ENCODE peak calls at places on chromosomes 2 and 18, in nine cellular contexts. X is effector memory CD4-positive, alpha-beta T cell; C is CD8-positive, alpha-beta memory T cell; F is A549; U is breast epithelium; V is CD8-positive, alpha-beta T cell; Y is HCT116; D is left ventricle myocardium inferior; J is right lobe of liver. A is an unnamed sample. For H3K9me3, the result is how much of the 10 kb centered on the place peaks cover.

GRCh38 chr18:907171-907879 is 2.7 kb downstream of the ADCYAP1 start:
- DNase-seq in V (no peak), F (no peak), D (no peak), U (no peak), C (no peak), Y (no peak), X (no peak), J (no peak), A (peak)

GRCh38 chr2:3603536-3604206 is 8.8 kb downstream of the COLEC11 start:
- DNase-seq in C (no peak), J (no peak), Y (no peak), D (no peak), U (no peak), X (no peak), V (no peak), F (no peak), A (no peak)

GRCh38 chr2:65024149-65024829 is 31.9 kb upstream of the CEP68 start:
- DNase-seq in U (no peak), V (no peak), J (no peak), X (no peak), Y (peak), D (no peak), C (no peak), F (peak), A (no peak)

GRCh38 chr2:99771691-99772333 is 282.0 kb upstream of the REV1 start:
- DNase-seq in C (no peak), F (no peak), V (no peak), U (no peak), J (no peak), Y (no peak), X (no peak), D (peak), A (no peak)

GRCh38 chr2:3692375-3692774 is 11.0 kb upstream of the DCDC2C start:
- DNase-seq in V (no peak), F (peak), U (no peak), X (no peak), Y (peak), D (no peak), J (no peak), C (no peak), A (peak)

GRCh38 chr2:209383212-209383611 is 40.6 kb upstream of the MAP2 start:
- DNase-seq in V (no peak), F (peak), Y (peak), C (no peak), J (no peak), X (no peak), U (no peak), D (no peak), A (no peak)

GRCh38 chr2:230664128-230664527 is 48.5 kb upstream of the CAB39 start:
- DNase-seq in Y (no peak), F (no peak), D (peak), C (no peak), U (no peak), J (no peak), V (no peak), X (no peak), A (no peak)

GRCh38 chr2:26566081-26566375 is 75.1 kb downstream of the CIB4 start:
- DNase-seq in C (no peak), U (no peak), V (no peak), F (no peak), J (no peak), D (no peak), X (no peak), Y (no peak), A (peak)

GRCh38 chr18:76451475-76452331 is 43.3 kb downstream of the ZNF516 start:
- DNase-seq in U (peak), J (no peak), D (no peak), F (no peak), C (no peak), V (no peak), Y (no peak), X (no peak), A (peak)

GRCh38 chr2:164821338-164821737 is 20.3 kb downstream of the COBLL1 start:
- DNase-seq in D (no peak), V (no peak), X (no peak), C (no peak), Y (no peak), J (no peak), F (no peak), U (no peak), A (no peak)

GRCh38 chr2:81445176-81445575 is 1140.6 kb upstream of the LRRTM1 start:
- DNase-seq in D (no peak), C (no peak), U (no peak), J (no peak), X (no peak), V (no peak), Y (no peak), F (no peak), A (no peak)

GRCh38 chr2:178269825-178270224 is 75.5 kb downstream of the OSBPL6 start:
- DNase-seq in X (no peak), Y (no peak), F (no peak), J (no peak), C (no peak), D (no peak), U (no peak), V (no peak), A (no peak)

GRCh38 chr18:35521133-35521532 is 23.4 kb upstream of the INO80C start:
- DNase-seq in F (no peak), V (no peak), C (no peak), Y (no peak), U (no peak), D (no peak), X (no peak), J (no peak), A (no peak)

GRCh38 chr2:134127496-134127895 is 126.4 kb upstream of the MGAT5 start:
- DNase-seq in Y (no peak), C (peak), D (no peak), V (peak), F (no peak), U (no peak), X (peak), J (no peak), A (no peak)

GRCh38 chr2:219447242-219448098 is 12.8 kb downstream of the SPEG start:
- DNase-seq in X (no peak), D (no peak), U (no peak), V (no peak), J (no peak), F (no peak), Y (no peak), C (peak), A (no peak)

GRCh38 chr2:16933355-16933754 is 267.7 kb upstream of the CYRIA start:
- DNase-seq in X (no peak), D (no peak), J (no peak), C (no peak), Y (no peak), U (no peak), V (no peak), F (no peak), A (no peak)

GRCh38 chr18:41756141-41756540 is 198.9 kb upstream of the PIK3C3 start:
- DNase-seq in C (no peak), V (no peak), Y (no peak), U (no peak), X (no peak), J (no peak), D (no peak), F (no peak), A (no peak)

GRCh38 chr2:48265169-48266013 is 264.6 kb upstream of the STON1 start:
- DNase-seq in J (no peak), D (no peak), U (no peak), X (no peak), Y (no peak), F (no peak), V (no peak), C (no peak), A (no peak)

GRCh38 chr2:98730053-98730850 is 680 bp downstream of the MGAT4A start:
- DNase-seq in J (peak), C (peak), F (peak), V (peak), D (peak), U (peak), X (peak), Y (no peak), A (peak)

GRCh38 chr2:17538022-17538843 is 2.3 kb upstream of the VSNL1 start:
- DNase-seq in Y (peak), X (no peak), U (no peak), J (peak), V (no peak), D (no peak), F (peak), C (no peak), A (peak)

GRCh38 chr2:208407667-208408066 is 1.1 kb downstream of the PTH2R start:
- DNase-seq in U (no peak), D (no peak), C (no peak), J (no peak), Y (no peak), F (peak), V (no peak), X (no peak), A (peak)

GRCh38 chr2:145066795-145067194 is 546.9 kb upstream of the ZEB2 start:
- DNase-seq in Y (no peak), V (no peak), X (no peak), F (no peak), D (peak), C (no peak), U (no peak), J (no peak), A (no peak)

GRCh38 chr2:46857871-46858696 is 57.5 kb downstream of the MCFD2 start:
- DNase-seq in J (no peak), D (no peak), F (peak), Y (no peak), C (no peak), U (no peak), V (no peak), X (no peak), A (no peak)

GRCh38 chr2:83196225-83196624 is 1262.9 kb downstream of the SUCLG1 start:
- DNase-seq in Y (peak), C (no peak), D (no peak), X (no peak), F (peak), U (no peak), V (no peak), J (no peak), A (no peak)

GRCh38 chr2:65064728-65065552 is 8.7 kb downstream of the CEP68 start:
- DNase-seq in C (peak), D (peak), J (no peak), U (peak), F (peak), Y (no peak), X (no peak), V (peak), A (peak)

GRCh38 chr2:199259671-199260070 is 198.1 kb downstream of the SATB2 start:
- DNase-seq in C (no peak), X (no peak), J (no peak), Y (no peak), V (no peak), D (no peak), F (no peak), U (no peak), A (no peak)

GRCh38 chr2:186734957-186735734 is 41.3 kb downstream of the FAM171B start:
- DNase-seq in D (no peak), U (no peak), J (no peak), X (no peak), C (no peak), Y (no peak), F (no peak), V (no peak), A (no peak)
- H3K4me3 ChIP-seq in D (no peak), U (no peak), J (no peak), X (no peak), C (no peak), Y (no peak), F (no peak), V (no peak), A (no peak)

GRCh38 chr18:54555996-54556395 is 35.0 kb upstream of the DYNAP start:
- DNase-seq in D (no peak), F (no peak), U (no peak), V (no peak), C (no peak), Y (no peak), J (no peak), X (no peak), A (no peak)

DNA sequence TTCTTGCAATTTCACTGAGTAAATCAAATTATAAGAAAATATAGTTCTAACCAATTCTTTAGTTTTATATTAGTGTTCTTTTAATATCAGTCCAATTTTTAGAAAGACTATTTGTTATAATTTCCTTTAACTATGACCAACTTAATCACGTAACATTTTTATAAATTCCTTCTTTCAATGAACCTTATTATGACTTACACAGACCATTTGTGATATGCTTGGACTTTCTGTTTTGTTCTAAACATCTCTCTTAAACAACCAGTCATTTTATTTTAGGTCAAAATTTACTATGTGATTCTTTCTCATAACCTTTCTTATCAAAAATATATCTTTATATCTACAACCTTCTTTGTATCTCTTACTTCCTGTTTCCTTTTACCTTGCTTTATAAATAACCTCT is 39.5 kb upstream of the DYNAP start:
- DNase-seq in X (no peak), J (no peak), C (no peak), D (no peak), U (no peak), V (no peak), Y (no peak), F (no peak), A (no peak)
- H3K9me3 ChIP-seq in X (under half), J (under half), C (under half), D (under half), U (under half), V (under half), Y (under half), F (under half), A (under half)

GRCh38 chr2:61670591-61671503 is 132.7 kb upstream of the XPO1 start:
- DNase-seq in J (peak), F (peak), Y (no peak), X (no peak), C (no peak), D (peak), U (no peak), V (no peak), A (no peak)
- H3K4me3 ChIP-seq in J (peak), F (peak), Y (no peak), X (peak), C (peak), D (peak), U (peak), V (peak), A (no peak)

GRCh38 chr2:6940820-6941219 is 23.6 kb downstream of the RNF144A start:
- DNase-seq in Y (no peak), C (no peak), J (no peak), V (no peak), X (no peak), U (no peak), D (no peak), F (no peak), A (no peak)

GRCh38 chr2:6934758-6935638 is 17.8 kb downstream of the RNF144A start:
- DNase-seq in F (no peak), D (no peak), V (no peak), U (no peak), X (no peak), C (no peak), Y (no peak), J (no peak), A (no peak)

GRCh38 chr2:6934329-6934728 is 17.1 kb downstream of the RNF144A start:
- DNase-seq in J (no peak), C (no peak), X (no peak), U (no peak), D (no peak), F (no peak), V (no peak), Y (no peak), A (no peak)

GRCh38 chr2:6937582-6937981 is 20.4 kb downstream of the RNF144A start:
- DNase-seq in F (no peak), J (no peak), Y (no peak), C (no peak), U (no peak), D (no peak), X (no peak), V (no peak), A (no peak)

DNA sequence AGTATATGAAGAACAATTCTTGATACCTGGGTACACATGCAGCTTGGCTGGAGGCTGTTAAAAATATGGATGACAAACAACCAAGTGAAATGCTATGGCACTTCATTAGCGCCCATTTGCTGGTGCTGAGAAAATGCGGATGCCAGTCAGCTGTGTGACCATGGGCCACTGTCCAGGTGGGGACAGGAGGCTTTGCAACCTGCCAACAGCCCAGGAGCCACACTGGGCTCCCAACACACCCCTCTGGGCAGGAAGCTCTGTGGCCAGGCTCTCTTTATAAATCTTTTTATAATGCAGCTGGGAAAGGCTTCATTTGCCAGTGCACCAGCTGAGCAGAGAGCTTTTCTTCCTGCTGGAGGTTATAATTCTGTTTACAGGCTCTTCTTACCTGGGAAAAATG is 19.9 kb downstream of the RNF144A start:
- DNase-seq in C (no peak), J (no peak), U (no peak), D (no peak), X (no peak), Y (no peak), V (no peak), F (no peak), A (no peak)
- H3K9me3 ChIP-seq in C (under half), J (under half), U (under half), D (under half), X (under half), Y (under half), V (under half), F (under half), A (under half)

GRCh38 chr2:163735692-163736432 is at the start of gene FIGN:
- DNase-seq in J (peak), X (no peak), Y (no peak), F (peak), U (peak), D (peak), V (no peak), C (no peak), A (peak)

GRCh38 chr2:163734911-163735691 is 707 bp downstream of the FIGN start:
- DNase-seq in U (no peak), X (no peak), D (no peak), J (no peak), F (peak), V (no peak), C (no peak), Y (no peak), A (no peak)

GRCh38 chr2:163733301-163733938 is 2.4 kb downstream of the FIGN start:
- DNase-seq in D (no peak), X (no peak), C (no peak), F (no peak), U (no peak), Y (no peak), V (no peak), J (no peak), A (no peak)

GRCh38 chr2:163732718-163733117 is 3.1 kb downstream of the FIGN start:
- DNase-seq in Y (no peak), C (no peak), X (no peak), F (no peak), V (no peak), D (no peak), J (no peak), U (no peak), A (no peak)

GRCh38 chr2:163734401-163734800 is 1.4 kb downstream of the FIGN start:
- DNase-seq in X (no peak), Y (no peak), D (no peak), F (no peak), C (no peak), V (no peak), J (no peak), U (no peak), A (no peak)
- H3K4me3 ChIP-seq in X (no peak), Y (no peak), D (peak), F (peak), C (no peak), V (no peak), J (peak), U (peak), A (no peak)

DNA sequence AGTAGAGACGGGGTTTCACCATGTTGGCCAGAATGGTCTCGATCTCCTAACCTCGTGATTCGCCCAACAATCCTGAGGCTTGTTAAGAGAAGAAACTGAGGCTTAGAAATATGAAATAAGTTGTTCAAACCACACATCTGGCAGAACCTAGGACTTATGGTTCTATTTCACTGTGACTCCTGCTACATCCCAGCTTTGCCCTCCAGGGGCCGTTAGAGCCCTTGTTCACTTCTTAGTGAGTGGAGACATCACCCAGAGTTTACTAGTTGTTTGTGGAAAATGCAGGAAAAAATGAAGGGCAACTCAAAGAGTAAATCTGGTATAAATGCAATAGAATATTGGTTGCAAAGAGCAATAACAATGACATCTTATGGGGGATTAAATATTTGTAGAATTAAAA is 43.9 kb downstream of the MARCHF4 start:
- DNase-seq in F (peak), V (no peak), X (no peak), C (no peak), U (no peak), Y (no peak), D (no peak), J (no peak), A (no peak)
- H3K9me3 ChIP-seq in F (under half), V (under half), X (under half), C (under half), U (under half), Y (under half), D (under half), J (under half), A (under half)

A was measured in WERI-Rb-1.